ENCODE peak calls at places on chromosome 13, in seven cellular contexts. Y, Z, B, T, P, N and W are unnamed samples.

GRCh38 chr13:81409284-81409683 is 1068.4 kb upstream of the SPRY2 start:
- DNase-seq in Y (no peak), Z (no peak), B (no peak), T (no peak), P (no peak), N (no peak), W (no peak)

GRCh38 chr13:25811506-25811905 is 240.3 kb downstream of the SHISA2 start:
- DNase-seq in Y (no peak), Z (no peak), B (no peak), T (no peak), P (no peak), N (no peak), W (no peak)

GRCh38 chr13:100694722-100695644 is 20.4 kb upstream of the TMTC4 start:
- DNase-seq in Y (peak; percentile 83), Z (peak; percentile 97), B (peak; percentile 97), T (peak; percentile 79), P (peak; percentile 38), N (peak; percentile 31), W (peak; percentile 22)

GRCh38 chr13:37198629-37199028 is 93.2 kb upstream of the CSNK1A1L start:
- DNase-seq in Y (no peak), Z (no peak), B (no peak), T (no peak), P (no peak), N (no peak), W (no peak)

GRCh38 chr13:42355841-42356575 is 84.1 kb downstream of the AKAP11 start:
- DNase-seq in Y (no peak), Z (no peak), B (no peak), T (no peak), P (no peak), N (no peak), W (no peak)

GRCh38 chr13:65293530-65294198 is 1936.5 kb downstream of the PCDH9 start:
- DNase-seq in Y (no peak), Z (no peak), B (no peak), T (no peak), P (no peak), N (no peak), W (no peak)

GRCh38 chr13:113042456-113042855 is 63.1 kb upstream of the F7 start:
- DNase-seq in Y (no peak), Z (no peak), B (no peak), T (no peak), P (no peak), N (no peak), W (no peak)

GRCh38 chr13:110089815-110090214 is 217.1 kb downstream of the COL4A1 start:
- DNase-seq in Y (no peak), Z (no peak), B (no peak), T (no peak), P (no peak), N (no peak), W (no peak)

GRCh38 chr13:113671066-113672001 is 4.3 kb downstream of the GRK1 start:
- DNase-seq in Y (peak; percentile 9), Z (no peak), B (no peak), T (peak; percentile 8), P (no peak), N (peak; percentile 6), W (no peak)

GRCh38 chr13:51781246-51782022 is 22.5 kb downstream of the DHRS12 start:
- DNase-seq in Y (no peak), Z (peak; percentile 34), B (no peak), T (peak; percentile 56), P (peak; percentile 24), N (no peak), W (no peak)

GRCh38 chr13:36919833-36920611 is at the start of gene SMAD9:
- DNase-seq in Y (peak; percentile 67), Z (peak; percentile 82), B (peak; percentile 66), T (peak; percentile 62), P (peak; percentile 67), N (peak; percentile 79), W (peak; percentile 55)

GRCh38 chr13:50463662-50464061 is 379.8 kb downstream of the DLEU7 start:
- DNase-seq in Y (no peak), Z (no peak), B (no peak), T (no peak), P (no peak), N (no peak), W (no peak)

GRCh38 chr13:93259527-93260080 is 33.0 kb downstream of the GPC6 start:
- DNase-seq in Y (no peak), Z (no peak), B (no peak), T (no peak), P (peak; percentile 15), N (no peak), W (no peak)

GRCh38 chr13:87527036-87527435 is 144.1 kb upstream of the SLITRK5 start:
- DNase-seq in Y (no peak), Z (no peak), B (no peak), T (no peak), P (no peak), N (no peak), W (no peak)

GRCh38 chr13:48831248-48831647 is 144.5 kb upstream of the FNDC3A start:
- DNase-seq in Y (no peak), Z (peak; percentile 10), B (no peak), T (no peak), P (peak; percentile 31), N (no peak), W (no peak)

GRCh38 chr13:98089826-98090225 is 53.1 kb upstream of the FARP1 start:
- DNase-seq in Y (no peak), Z (no peak), B (peak; percentile 50), T (no peak), P (peak; percentile 47), N (no peak), W (no peak)

DNA sequence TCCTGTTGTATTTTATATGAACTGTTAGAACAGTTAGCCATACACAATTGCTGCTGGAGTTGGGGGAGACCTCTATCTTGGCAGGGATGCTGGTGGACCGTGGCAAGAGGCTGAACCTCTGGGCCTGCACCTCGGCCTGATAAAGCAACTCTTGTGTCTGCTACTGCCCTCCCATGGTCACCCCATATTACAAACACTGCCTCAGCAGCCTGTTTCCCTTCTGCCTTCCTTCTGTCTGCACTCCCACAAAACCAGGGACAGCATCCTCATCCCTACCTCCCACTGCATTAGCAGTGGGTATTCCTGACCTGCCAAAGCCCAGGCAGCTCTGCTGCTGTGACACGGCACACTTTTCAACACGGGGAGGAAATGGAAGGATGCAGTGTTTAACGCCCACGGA is 456.4 kb downstream of the FGF14 start:
- DNase-seq in Y (no peak), Z (no peak), B (no peak), T (peak; percentile 22), P (no peak), N (no peak), W (no peak)
- TF ChIP-seq CTCF in Y (no peak), Z (no peak), B (no peak), T (no peak), P (peak; percentile 1), N (no peak), W (no peak)

GRCh38 chr13:39281539-39282150 is 243.4 kb downstream of the NHLRC3 start:
- DNase-seq in Y (no peak), Z (peak; percentile 69), B (peak; percentile 44), T (no peak), P (no peak), N (no peak), W (no peak)

GRCh38 chr13:39282400-39282972 is 244.2 kb downstream of the NHLRC3 start:
- DNase-seq in Y (no peak), Z (no peak), B (no peak), T (no peak), P (no peak), N (no peak), W (no peak)

GRCh38 chr13:39279077-39279476 is 240.8 kb downstream of the NHLRC3 start:
- DNase-seq in Y (no peak), Z (no peak), B (no peak), T (no peak), P (no peak), N (no peak), W (no peak)

GRCh38 chr13:39283062-39283461 is 244.8 kb downstream of the NHLRC3 start:
- DNase-seq in Y (no peak), Z (no peak), B (no peak), T (no peak), P (no peak), N (no peak), W (no peak)

DNA sequence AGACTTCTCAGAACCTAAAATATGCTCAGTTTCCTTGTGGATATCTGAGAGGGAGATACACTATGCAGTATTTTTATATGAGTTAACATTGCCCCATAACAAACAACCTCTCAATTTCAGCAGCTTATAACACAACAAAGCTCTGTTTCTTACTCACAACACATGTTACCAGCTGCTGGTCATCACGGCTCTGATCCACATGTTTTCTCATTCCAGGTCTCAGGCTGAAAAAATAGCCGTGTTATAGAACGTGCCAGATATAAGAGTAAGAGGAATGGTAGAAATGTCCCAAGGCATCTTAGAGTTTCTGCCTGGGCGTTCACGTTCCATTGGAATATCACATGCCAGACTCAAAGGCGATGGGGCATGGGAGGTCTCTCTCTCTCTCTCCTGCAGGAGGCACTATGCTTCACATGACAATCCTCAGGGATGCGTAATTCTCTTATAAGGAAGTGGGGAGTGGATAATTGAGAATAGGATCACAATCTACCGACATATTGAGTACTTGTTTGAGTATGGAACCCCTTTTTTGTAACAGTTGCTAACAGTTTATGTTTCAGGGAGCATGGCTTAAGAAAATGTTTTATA is 246.6 kb downstream of the NHLRC3 start:
- DNase-seq in Y (no peak), Z (peak; percentile 46), B (no peak), T (no peak), P (peak; percentile 1), N (no peak), W (no peak)
- TF ChIP-seq CTCF in Y (no peak), Z (peak; percentile 38), B (peak; percentile 11), T (no peak), P (no peak), N (no peak), W (no peak)

GRCh38 chr13:21853779-21854178 is 182.9 kb downstream of the FGF9 start:
- DNase-seq in Y (no peak), Z (no peak), B (no peak), T (no peak), P (no peak), N (no peak), W (no peak)

GRCh38 chr13:21852043-21852442 is 181.2 kb downstream of the FGF9 start:
- DNase-seq in Y (no peak), Z (no peak), B (peak; percentile 4), T (no peak), P (peak; percentile 9), N (no peak), W (no peak)

GRCh38 chr13:21850013-21851006 is 179.4 kb downstream of the FGF9 start:
- DNase-seq in Y (no peak), Z (peak; percentile 6), B (peak; percentile 13), T (no peak), P (peak; percentile 54), N (no peak), W (no peak)

GRCh38 chr13:21846605-21847004 is 175.7 kb downstream of the FGF9 start:
- DNase-seq in Y (no peak), Z (no peak), B (no peak), T (no peak), P (no peak), N (no peak), W (no peak)

DNA sequence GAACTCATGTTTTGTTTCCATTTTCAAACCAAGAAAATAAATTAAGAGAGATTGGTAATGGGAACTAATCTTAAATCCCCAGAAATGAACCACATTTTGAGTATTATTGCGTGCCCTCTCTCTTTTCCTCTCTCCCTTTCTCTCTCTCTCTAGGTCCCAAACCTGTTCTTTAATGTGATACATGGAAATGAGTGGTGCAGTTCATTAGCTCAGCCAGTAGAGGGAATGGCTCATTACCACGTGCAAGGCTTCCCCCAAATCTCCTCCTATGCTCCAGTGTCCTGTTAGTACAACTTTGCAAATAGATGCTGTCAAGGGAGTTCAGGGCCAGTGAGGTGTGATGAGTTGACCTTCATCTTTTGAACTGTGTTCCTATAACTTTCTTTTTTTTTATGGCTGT is 178.4 kb downstream of the FGF9 start:
- DNase-seq in Y (peak; percentile 33), Z (peak; percentile 6), B (peak; percentile 3), T (no peak), P (peak; percentile 43), N (no peak), W (peak; percentile 14)
- TF ChIP-seq CTCF in Y (peak; percentile 67), Z (peak; percentile 18), B (no peak), T (peak; percentile 68), P (peak; percentile 50), N (peak; percentile 52), W (peak; percentile 46)

GRCh38 chr13:91162180-91162579 is 185.3 kb upstream of the MIR17HG start:
- DNase-seq in Y (no peak), Z (no peak), B (no peak), T (peak; percentile 23), P (no peak), N (no peak), W (no peak)
- TF ChIP-seq CTCF in Y (no peak), Z (no peak), B (no peak), T (no peak), P (no peak), N (no peak), W (no peak)